ENCODE peak calls at places on chromosomes 11 and 22, in seven cellular contexts. O is stimulated activated CD4-positive, alpha-beta T cell treated with anti-CD3 and anti-CD28 coated beads, Interleukin-4, amount 100 ng/mL, for 4 hours; Z is GOT3; N is DMS153; P is BE2C; J is AG08395; I is heart left ventricle. U is an unnamed sample.

GRCh38 chr22:29245626-29246385 is 22.0 kb downstream of the RHBDD3 start:
- DNase-seq in O (peak), Z (no peak), N (peak), P (peak), J (peak), I (peak), U (peak)

GRCh38 chr22:32744560-32744959 is 56.9 kb upstream of the TIMP3 start:
- DNase-seq in O (no peak), Z (no peak), N (no peak), P (no peak), J (no peak), I (no peak), U (no peak)

GRCh38 chr22:32020117-32020516 is 22.9 kb upstream of the SLC5A1 start:
- DNase-seq in O (no peak), Z (no peak), N (no peak), P (no peak), J (peak), I (no peak), U (no peak)

GRCh38 chr22:30459206-30460052 is 12.4 kb downstream of the SEC14L3 start:
- DNase-seq in O (no peak), Z (no peak), N (peak), P (no peak), J (no peak), I (no peak), U (peak)

GRCh38 chr22:37036655-37037377 is 14.7 kb upstream of the KCTD17 start:
- DNase-seq in O (no peak), Z (no peak), N (no peak), P (no peak), J (no peak), I (no peak), U (no peak)

GRCh38 chr11:69892237-69892985 is 73.2 kb upstream of the FGF3 start:
- DNase-seq in O (no peak), Z (no peak), N (peak), P (peak), J (no peak), I (no peak), U (no peak)

GRCh38 chr22:42637555-42637954 is 2.8 kb downstream of the ATP5MGL start:
- DNase-seq in O (no peak), Z (no peak), N (no peak), P (no peak), J (no peak), I (no peak), U (no peak)

GRCh38 chr11:34655335-34656008 is 34.6 kb downstream of the EHF start:
- DNase-seq in O (no peak), Z (no peak), N (no peak), P (no peak), J (peak), I (no peak), U (no peak)

GRCh38 chr22:28601915-28602314 is 77.7 kb downstream of the TTC28 start:
- DNase-seq in O (no peak), Z (no peak), N (no peak), P (no peak), J (no peak), I (no peak), U (no peak)

GRCh38 chr11:68598816-68599653 is 85.3 kb upstream of the GAL start:
- DNase-seq in O (no peak), Z (no peak), N (no peak), P (no peak), J (peak), I (no peak), U (no peak)

GRCh38 chr22:37998543-37998942 is 14.2 kb upstream of the SOX10 start:
- DNase-seq in O (no peak), Z (no peak), N (no peak), P (no peak), J (no peak), I (no peak), U (no peak)

GRCh38 chr11:64372802-64373597 is 14.0 kb downstream of the RPS6KA4 start:
- DNase-seq in O (no peak), Z (no peak), N (peak), P (peak), J (peak), I (no peak), U (no peak)

GRCh38 chr11:46417711-46418110 is 26.1 kb upstream of the CHRM4 start:
- DNase-seq in O (no peak), Z (no peak), N (no peak), P (no peak), J (no peak), I (no peak), U (no peak)

GRCh38 chr22:35465109-35465701 is 65.3 kb downstream of the MCM5 start:
- DNase-seq in O (no peak), Z (no peak), N (no peak), P (no peak), J (no peak), I (no peak), U (no peak)

GRCh38 chr22:45344339-45344738 is 34.6 kb downstream of the FAM118A start:
- DNase-seq in O (no peak), Z (no peak), N (no peak), P (peak), J (peak), I (no peak), U (no peak)

GRCh38 chr11:45926001-45926401 is 3.5 kb downstream of the LARGE2 start:
- DNase-seq in O (no peak), Z (no peak), N (no peak), P (no peak), J (no peak), I (no peak), U (no peak)

GRCh38 chr22:40156001-40156516 is 21.7 kb upstream of the TNRC6B start:
- DNase-seq in O (no peak), Z (no peak), N (peak), P (no peak), J (peak), I (no peak), U (no peak)

GRCh38 chr22:28112548-28113043 is 193.5 kb upstream of the PITPNB start:
- DNase-seq in O (no peak), Z (no peak), N (peak), P (peak), J (peak), I (peak), U (no peak)

GRCh38 chr22:22103078-22103593 is 120.5 kb upstream of the TOP3B start:
- DNase-seq in O (no peak), Z (no peak), N (no peak), P (peak), J (peak), I (no peak), U (no peak)

GRCh38 chr22:38218661-38219331 is 17.0 kb downstream of the MAFF start:
- DNase-seq in O (peak), Z (peak), N (no peak), P (no peak), J (peak), I (peak), U (no peak)

GRCh38 chr11:11243258-11243789 is 109.7 kb downstream of the CSNK2A3 start:
- DNase-seq in O (no peak), Z (no peak), N (no peak), P (no peak), J (no peak), I (no peak), U (no peak)

GRCh38 chr11:79973701-79974626 is 533.1 kb upstream of the TENM4 start:
- DNase-seq in O (no peak), Z (no peak), N (no peak), P (no peak), J (peak), I (no peak), U (no peak)

GRCh38 chr11:57735655-57736298 is 5.5 kb upstream of the SELENOH start:
- DNase-seq in O (no peak), Z (no peak), N (no peak), P (no peak), J (no peak), I (no peak), U (no peak)

GRCh38 chr22:34841321-34841901 is 224.5 kb upstream of the ISX start:
- DNase-seq in O (no peak), Z (no peak), N (no peak), P (no peak), J (no peak), I (no peak), U (no peak)

GRCh38 chr11:119641991-119642745 is 86.8 kb downstream of the NECTIN1 start:
- DNase-seq in O (no peak), Z (no peak), N (no peak), P (no peak), J (no peak), I (no peak), U (no peak)

GRCh38 chr11:116193321-116194114 is 579.3 kb downstream of the BUD13 start:
- DNase-seq in O (no peak), Z (no peak), N (peak), P (peak), J (peak), I (peak), U (no peak)

GRCh38 chr11:2991477-2992233 is 474 bp downstream of the NAP1L4 start:
- DNase-seq in O (no peak), Z (no peak), N (no peak), P (no peak), J (peak), I (peak), U (no peak)

GRCh38 chr11:117823294-117823940 is 1.1 kb downstream of the FXYD2 start:
- DNase-seq in O (no peak), Z (no peak), N (no peak), P (no peak), J (no peak), I (peak), U (no peak)

GRCh38 chr11:567036-567628 is 6.4 kb downstream of the RASSF7 start:
- DNase-seq in O (no peak), Z (no peak), N (no peak), P (no peak), J (no peak), I (no peak), U (no peak)

GRCh38 chr22:38311331-38311635 is 6.0 kb downstream of the CSNK1E start:
- DNase-seq in O (no peak), Z (no peak), N (no peak), P (no peak), J (no peak), I (peak), U (no peak)

GRCh38 chr11:79174045-79175008 is 266.5 kb downstream of the TENM4 start:
- DNase-seq in O (no peak), Z (no peak), N (no peak), P (no peak), J (no peak), I (no peak), U (no peak)

GRCh38 chr22:33864723-33865130 is 55.5 kb downstream of the LARGE1 start:
- DNase-seq in O (no peak), Z (no peak), N (no peak), P (no peak), J (no peak), I (peak), U (no peak)

GRCh38 chr22:45554040-45554406 is 51.3 kb downstream of the FBLN1 start:
- DNase-seq in O (no peak), Z (no peak), N (peak), P (no peak), J (no peak), I (no peak), U (no peak)

GRCh38 chr11:118128821-118129474 is 23.7 kb downstream of the SCN4B start:
- DNase-seq in O (no peak), Z (no peak), N (no peak), P (no peak), J (no peak), I (no peak), U (no peak)

U was measured in activated T-helper 1 cell treated with anti-CD3 and anti-CD28 coated beads, Interleukin-12 subunit alpha, Interleukin-12 subunit beta, Interleukin-2, Interleukin-4 antibody, amounts not matched to agents 30 ng/mL and 10 ng/mL and 1 ng/mL, durations not matched to agents 14 hours and 24 hours and 36 hours.